ENCODE peak calls at places on chromosome 1, in six cellular contexts. X, B, H, C, P and N are unnamed samples.

GRCh38 chr1:167298328-167298727 is 77.6 kb downstream of the POU2F1 start:
- DNase-seq in X (peak), B (no peak), H (no peak), C (no peak), P (no peak), N (no peak)

GRCh38 chr1:55679971-55680370 is 464.8 kb upstream of the USP24 start:
- DNase-seq in X (peak), B (no peak), H (no peak), C (no peak), P (no peak), N (no peak)

GRCh38 chr1:6301526-6301925 is 40.6 kb upstream of the GPR153 start:
- DNase-seq in X (peak), B (no peak), H (no peak), C (no peak), P (peak), N (no peak)

GRCh38 chr1:4267381-4268261 is 367.5 kb upstream of the C1orf174 start:
- DNase-seq in X (no peak), B (no peak), H (no peak), C (no peak), P (no peak), N (no peak)

GRCh38 chr1:114263343-114263742 is 109.7 kb upstream of the SYT6 start:
- DNase-seq in X (no peak), B (no peak), H (no peak), C (no peak), P (no peak), N (no peak)

GRCh38 chr1:245098924-245099323 is 55.9 kb upstream of the KIF26B start:
- DNase-seq in X (no peak), B (no peak), H (no peak), C (no peak), P (no peak), N (no peak)

GRCh38 chr1:87916965-87917364 is 588.3 kb downstream of the LMO4 start:
- DNase-seq in X (peak), B (no peak), H (no peak), C (no peak), P (no peak), N (no peak)

GRCh38 chr1:29282924-29283803 is 46.8 kb downstream of the PTPRU start:
- DNase-seq in X (peak), B (no peak), H (no peak), C (no peak), P (peak), N (no peak)